ENCODE peak calls at places on chromosomes 7 and 10, in nine cellular contexts. B is activated naive CD8-positive, alpha-beta T cell treated with anti-CD3 and anti-CD28 coated beads for 36 hours; Q is NCI-H2081; R is neural crest cell; S is endothelial cell; A is hypothalamus; H is cardiac muscle cell; M is A549; U is Peyer's patch. W is an unnamed sample.

GRCh38 chr7:134703781-134704180 is 57.1 kb downstream of the BPGM start:
- DNase-seq in Q (no peak), A (no peak), B (no peak), H (peak), S (no peak), U (peak), M (no peak), R (no peak), W (no peak)

GRCh38 chr10:34666008-34666700 is 148.9 kb downstream of the PARD3 start:
- DNase-seq in Q (no peak), R (no peak), B (no peak), S (no peak), A (no peak), M (peak), H (peak), U (peak), W (peak)

GRCh38 chr10:91163709-91164474 is 56.6 kb upstream of the PCGF5 start:
- DNase-seq in U (peak), M (peak), A (no peak), Q (peak), B (peak), R (no peak), H (peak), S (no peak), W (no peak)

GRCh38 chr10:133177380-133178157 is 17.6 kb downstream of the KNDC1 start:
- DNase-seq in S (no peak), Q (no peak), A (no peak), H (no peak), B (no peak), M (no peak), U (no peak), R (no peak), W (no peak)

GRCh38 chr7:80764132-80764531 is 125.7 kb downstream of the CD36 start:
- DNase-seq in R (no peak), B (no peak), U (no peak), M (no peak), S (no peak), A (no peak), Q (no peak), H (no peak), W (no peak)

GRCh38 chr7:9870674-9871073 is 1103.0 kb upstream of the PHF14 start:
- DNase-seq in M (no peak), A (no peak), S (no peak), U (no peak), H (no peak), Q (no peak), R (no peak), B (no peak), W (no peak)

GRCh38 chr7:90999989-91000979 is 263.9 kb upstream of the FZD1 start:
- DNase-seq in Q (no peak), A (no peak), R (no peak), S (no peak), H (no peak), M (no peak), U (no peak), B (no peak), W (no peak)

GRCh38 chr7:23470290-23471089 is at the start of gene IGF2BP3:
- DNase-seq in Q (peak), M (peak), A (no peak), H (peak), R (peak), U (no peak), S (peak), B (peak), W (peak)

GRCh38 chr10:13346280-13346819 is 1.7 kb downstream of the SEPHS1 start:
- DNase-seq in B (no peak), U (no peak), M (no peak), H (peak), R (no peak), Q (no peak), S (no peak), A (no peak), W (no peak)

GRCh38 chr7:88229302-88229870 is 9.5 kb upstream of the SRI start:
- DNase-seq in A (no peak), H (no peak), Q (no peak), M (no peak), U (peak), R (no peak), B (no peak), S (no peak), W (no peak)

GRCh38 chr10:51366044-51366443 is 291.8 kb downstream of the PRKG1 start:
- DNase-seq in Q (no peak), S (no peak), H (peak), R (no peak), M (no peak), B (no peak), U (no peak), A (no peak), W (no peak)

GRCh38 chr7:5661941-5662340 is 119.5 kb downstream of the RNF216 start:
- DNase-seq in S (peak), B (no peak), R (no peak), Q (no peak), H (no peak), A (no peak), U (no peak), M (no peak), W (peak)

GRCh38 chr7:12583922-12584321 is 13.4 kb downstream of the SCIN start:
- DNase-seq in U (no peak), B (no peak), R (no peak), H (no peak), Q (no peak), M (peak), A (no peak), S (no peak), W (no peak)

GRCh38 chr7:19215421-19215820 is 70.2 kb upstream of the FERD3L start:
- DNase-seq in A (no peak), Q (no peak), B (no peak), M (no peak), R (no peak), H (peak), U (no peak), S (no peak), W (no peak)

W was measured in GF-D8.